ENCODE peak calls at places on chromosomes 3 and 15, in ten cellular contexts. U is tibial artery, B is type B pancreatic cell, G is psoas muscle, N is suprapubic skin, H is sigmoid colon, W is nephron progenitor cell, J is neural crest cell, C is choroid plexus epithelial cell, Y is fibroblast of pulmonary artery. T is an unnamed sample.

GRCh38 chr15:78368671-78369070 is 28.5 kb downstream of the CRABP1 start:
- DNase-seq in U (no peak), W (peak), H (no peak), C (peak), Y (no peak), J (no peak), B (no peak), N (no peak), G (no peak), T (no peak)

GRCh38 chr15:90165659-90166489 is 35.3 kb upstream of the SEMA4B start:
- DNase-seq in W (peak), J (no peak), Y (peak), N (no peak), C (peak), U (peak), G (peak), B (no peak), H (peak), T (no peak)

GRCh38 chr3:100254168-100254777 is 6.5 kb upstream of the TBC1D23 start:
- DNase-seq in J (peak), C (peak), H (peak), N (no peak), G (peak), W (peak), U (peak), B (no peak), Y (peak), T (no peak)

GRCh38 chr15:22979069-22979698 is 984 bp downstream of the CYFIP1 start:
- DNase-seq in J (peak), G (peak), B (peak), Y (peak), H (peak), C (peak), W (peak), U (peak), N (peak), T (no peak)

GRCh38 chr3:141457624-141458236 is 29.1 kb upstream of the RASA2 start:
- DNase-seq in N (no peak), W (no peak), C (no peak), Y (no peak), G (no peak), U (no peak), H (no peak), J (no peak), B (no peak), T (no peak)

GRCh38 chr3:194141415-194142155 is 5.6 kb downstream of the HES1 start:
- DNase-seq in N (peak), J (peak), B (peak), H (peak), G (peak), C (peak), W (peak), Y (peak), U (peak), T (peak)

GRCh38 chr15:94972314-94972713 is 741.0 kb downstream of the MCTP2 start:
- DNase-seq in Y (peak), J (no peak), H (no peak), U (no peak), B (no peak), C (peak), W (no peak), G (no peak), N (no peak), T (no peak)

GRCh38 chr15:25863067-25863967 is at the start of gene ATP10A:
- DNase-seq in J (peak), G (peak), W (peak), Y (peak), U (peak), H (peak), B (no peak), N (no peak), C (peak), T (no peak)

GRCh38 chr3:114508976-114509375 is 215.1 kb downstream of the TIGIT start:
- DNase-seq in U (no peak), B (no peak), H (no peak), Y (no peak), G (no peak), J (no peak), W (no peak), N (no peak), C (peak), T (no peak)

GRCh38 chr15:57861039-57861638 is 154.6 kb downstream of the POLR2M start:
- DNase-seq in N (no peak), H (no peak), W (peak), J (peak), G (no peak), Y (peak), C (peak), U (no peak), B (no peak), T (no peak)

GRCh38 chr3:157633241-157633640 is 130.0 kb upstream of the VEPH1 start:
- DNase-seq in G (no peak), C (no peak), N (no peak), J (no peak), U (no peak), W (no peak), H (no peak), Y (no peak), B (no peak), T (no peak)

GRCh38 chr3:150407818-150408231 is 273 bp upstream of the TSC22D2 start:
- DNase-seq in C (peak), G (peak), J (no peak), U (peak), W (no peak), N (no peak), Y (no peak), B (no peak), H (peak), T (no peak)

GRCh38 chr15:100928632-100929280 is 9.6 kb downstream of the LRRK1 start:
- DNase-seq in G (no peak), Y (no peak), B (no peak), J (no peak), C (no peak), H (no peak), U (no peak), N (no peak), W (no peak), T (peak)

GRCh38 chr15:39344662-39345141 is 236.2 kb upstream of the THBS1 start:
- DNase-seq in U (no peak), H (no peak), B (no peak), C (no peak), W (no peak), J (no peak), G (no peak), Y (peak), N (no peak), T (no peak)

GRCh38 chr15:88630141-88630721 is 8.6 kb upstream of the ISG20 start:
- DNase-seq in Y (no peak), B (no peak), G (no peak), U (peak), J (no peak), H (peak), C (no peak), W (no peak), N (no peak), T (no peak)

GRCh38 chr15:73876779-73877178 is 3.4 kb downstream of the TBC1D21 start:
- DNase-seq in U (no peak), G (no peak), H (no peak), W (no peak), C (no peak), J (no peak), N (no peak), Y (no peak), B (no peak), T (no peak)

GRCh38 chr3:8658326-8659212 is 14.0 kb upstream of the SSUH2 start:
- DNase-seq in B (no peak), W (no peak), U (peak), N (no peak), J (no peak), C (peak), H (no peak), Y (peak), G (peak), T (peak)

GRCh38 chr15:98421419-98422085 is 226.8 kb upstream of the IGF1R start:
- DNase-seq in H (peak), N (no peak), G (peak), J (peak), Y (peak), C (peak), W (peak), B (peak), U (peak), T (peak)

GRCh38 chr15:28084547-28084946 is 14.6 kb downstream of the OCA2 start:
- DNase-seq in C (peak), G (no peak), U (no peak), H (no peak), N (no peak), J (no peak), W (no peak), B (no peak), Y (no peak), T (no peak)

GRCh38 chr15:82812994-82813393 is 3.6 kb downstream of the WHAMM start:
- DNase-seq in W (no peak), J (no peak), Y (peak), C (no peak), G (no peak), H (no peak), N (no peak), U (no peak), B (no peak), T (no peak)

GRCh38 chr3:21920431-21920830 is 169.4 kb upstream of the ZNF385D start:
- DNase-seq in W (no peak), Y (peak), J (no peak), G (no peak), N (no peak), H (no peak), C (peak), B (no peak), U (no peak), T (no peak)

GRCh38 chr3:29178809-29179793 is 101.8 kb upstream of the RBMS3 start:
- DNase-seq in N (no peak), U (no peak), B (no peak), J (no peak), W (no peak), C (no peak), G (no peak), H (no peak), Y (no peak), T (no peak)

DNA sequence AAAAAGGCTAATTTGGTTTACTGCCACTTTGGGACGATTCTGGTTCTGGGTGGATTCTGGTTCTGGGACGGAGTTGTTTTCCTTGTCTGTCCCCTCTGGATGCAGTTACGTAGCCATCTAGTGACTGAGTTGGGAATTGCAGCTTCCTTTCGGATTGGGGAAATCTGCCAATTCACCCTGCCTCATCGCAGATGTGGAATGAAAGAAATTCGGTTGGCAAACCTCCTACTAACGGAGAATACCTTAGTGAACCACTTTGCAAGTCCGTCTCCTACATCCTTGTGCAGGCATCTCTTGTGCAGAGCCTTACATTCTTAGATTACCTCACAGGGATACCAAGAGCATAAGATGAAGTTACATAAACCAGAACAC is 31.5 kb upstream of the AP4E1 start:
- DNase-seq in B (peak), W (peak), C (peak), J (peak), U (peak), G (peak), Y (peak), H (peak), N (peak), T (peak)
- TF ChIP-seq CTCF in B (peak), W (peak), C (peak), J (peak), U (peak), G (peak), Y (no peak), H (peak), N (peak), T (peak)

DNA sequence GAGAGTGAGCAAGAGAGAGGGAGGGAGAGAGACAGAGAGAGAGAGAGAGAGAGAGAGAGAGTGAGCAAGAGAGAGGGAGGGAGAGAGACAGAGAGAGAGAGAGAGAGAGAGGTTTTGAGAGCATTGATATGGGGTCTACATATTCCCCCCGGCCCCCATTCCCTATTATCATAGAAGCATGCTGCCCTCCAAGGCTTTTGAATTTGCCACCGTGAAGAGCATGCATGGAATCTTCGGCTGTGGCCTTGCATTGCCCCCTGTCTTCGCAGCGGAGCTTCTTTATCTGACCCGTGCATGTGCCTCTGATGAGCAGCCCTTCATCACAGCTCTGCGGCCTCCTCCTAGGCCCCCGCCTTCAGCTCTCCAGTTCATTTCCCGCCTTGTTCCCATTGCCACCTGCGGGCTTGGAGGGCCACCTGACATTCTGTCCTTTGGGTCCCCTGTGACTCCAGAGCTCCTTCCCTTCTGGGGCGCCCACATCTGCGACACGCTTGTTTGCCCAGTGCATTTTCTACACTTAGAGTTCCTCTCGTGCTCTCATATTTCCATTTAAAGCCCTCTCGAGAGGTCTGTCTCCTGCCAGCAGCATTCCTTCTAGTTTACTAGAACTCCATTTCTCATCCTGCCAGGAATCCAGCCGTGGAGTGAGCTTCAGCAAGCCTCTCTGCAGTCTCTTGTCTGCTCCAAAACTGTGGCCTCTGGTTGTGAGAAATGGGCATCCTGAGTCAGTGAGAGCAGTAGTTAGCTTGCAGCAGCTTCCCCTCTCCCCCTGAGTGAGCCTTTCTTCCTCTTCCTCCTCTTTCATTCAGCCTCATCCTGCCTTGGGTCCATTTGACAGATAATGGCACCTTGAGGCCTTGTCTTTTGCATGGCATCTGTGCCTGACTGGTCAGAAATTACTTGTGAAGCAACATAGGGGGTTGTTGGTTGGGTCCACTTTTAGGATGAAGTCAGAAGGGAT is 25.3 kb downstream of the LPP start:
- DNase-seq in G (peak), B (no peak), Y (peak), U (peak), J (no peak), N (no peak), C (peak), W (peak), H (peak), T (no peak)
- TF ChIP-seq CTCF in G (peak), B (no peak), Y (no peak), U (peak), J (no peak), N (no peak), C (peak), W (no peak), H (no peak), T (no peak)

GRCh38 chr3:61629442-61629841 is 68.1 kb downstream of the PTPRG start:
- DNase-seq in N (no peak), C (no peak), G (no peak), Y (no peak), H (no peak), U (no peak), J (no peak), W (no peak), B (no peak), T (no peak)

GRCh38 chr3:61632568-61633175 is 71.3 kb downstream of the PTPRG start:
- DNase-seq in U (no peak), W (no peak), G (no peak), B (no peak), N (no peak), H (no peak), Y (peak), C (peak), J (no peak), T (no peak)

GRCh38 chr3:61634678-61635077 is 73.3 kb downstream of the PTPRG start:
- DNase-seq in J (no peak), N (no peak), B (no peak), G (no peak), U (no peak), W (no peak), Y (peak), H (no peak), C (no peak), T (no peak)

GRCh38 chr3:61628636-61629035 is 67.3 kb downstream of the PTPRG start:
- DNase-seq in H (no peak), J (no peak), W (no peak), B (no peak), G (no peak), U (no peak), N (no peak), C (no peak), Y (no peak), T (no peak)

GRCh38 chr3:61631108-61631769 is 69.9 kb downstream of the PTPRG start:
- DNase-seq in U (no peak), H (no peak), C (no peak), J (no peak), N (no peak), W (no peak), G (no peak), B (no peak), Y (no peak), T (no peak)
- TF ChIP-seq CTCF in U (no peak), H (no peak), C (no peak), J (no peak), N (no peak), W (peak), G (no peak), B (peak), Y (no peak), T (no peak)

DNA sequence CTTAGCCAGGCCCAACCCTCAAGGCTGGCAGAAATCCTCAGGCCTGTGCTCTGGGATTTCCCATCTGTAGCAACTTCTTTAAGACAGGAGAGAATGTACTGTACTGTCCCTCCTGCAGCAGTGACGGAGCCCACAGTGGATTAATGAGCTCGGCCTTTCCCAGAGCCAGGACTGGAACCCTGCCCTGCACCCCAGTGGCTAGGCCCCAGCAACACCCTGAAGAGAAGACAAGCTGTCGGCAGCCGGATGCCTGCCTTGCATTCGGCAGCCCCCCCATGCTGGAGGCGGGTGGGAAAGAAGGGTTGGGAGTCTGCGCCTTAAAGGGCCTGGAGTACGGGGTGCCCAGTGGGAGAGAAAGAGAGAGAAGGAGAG is 32.0 kb downstream of the KLHL25 start:
- DNase-seq in Y (no peak), U (no peak), C (no peak), B (no peak), N (no peak), G (no peak), J (no peak), W (no peak), H (no peak), T (no peak)
- TF ChIP-seq CTCF in Y (no peak), U (no peak), C (no peak), B (no peak), N (no peak), G (no peak), J (no peak), W (no peak), H (no peak), T (no peak)

GRCh38 chr3:10774129-10774670 is 41.8 kb upstream of the SLC6A11 start:
- DNase-seq in U (no peak), N (no peak), W (no peak), H (no peak), C (no peak), J (no peak), G (no peak), Y (no peak), B (peak), T (peak)

GRCh38 chr3:10770981-10771380 is 45.0 kb upstream of the SLC6A11 start:
- DNase-seq in H (no peak), W (no peak), J (no peak), N (no peak), G (no peak), B (peak), U (no peak), C (no peak), Y (no peak), T (peak)

GRCh38 chr3:10770547-10770946 is 45.5 kb upstream of the SLC6A11 start:
- DNase-seq in U (no peak), C (no peak), B (peak), J (no peak), Y (no peak), H (no peak), W (no peak), N (no peak), G (no peak), T (peak)

GRCh38 chr3:10771486-10772225 is 44.4 kb upstream of the SLC6A11 start:
- DNase-seq in U (no peak), N (no peak), C (no peak), G (no peak), H (no peak), Y (no peak), J (no peak), W (no peak), B (peak), T (peak)

DNA sequence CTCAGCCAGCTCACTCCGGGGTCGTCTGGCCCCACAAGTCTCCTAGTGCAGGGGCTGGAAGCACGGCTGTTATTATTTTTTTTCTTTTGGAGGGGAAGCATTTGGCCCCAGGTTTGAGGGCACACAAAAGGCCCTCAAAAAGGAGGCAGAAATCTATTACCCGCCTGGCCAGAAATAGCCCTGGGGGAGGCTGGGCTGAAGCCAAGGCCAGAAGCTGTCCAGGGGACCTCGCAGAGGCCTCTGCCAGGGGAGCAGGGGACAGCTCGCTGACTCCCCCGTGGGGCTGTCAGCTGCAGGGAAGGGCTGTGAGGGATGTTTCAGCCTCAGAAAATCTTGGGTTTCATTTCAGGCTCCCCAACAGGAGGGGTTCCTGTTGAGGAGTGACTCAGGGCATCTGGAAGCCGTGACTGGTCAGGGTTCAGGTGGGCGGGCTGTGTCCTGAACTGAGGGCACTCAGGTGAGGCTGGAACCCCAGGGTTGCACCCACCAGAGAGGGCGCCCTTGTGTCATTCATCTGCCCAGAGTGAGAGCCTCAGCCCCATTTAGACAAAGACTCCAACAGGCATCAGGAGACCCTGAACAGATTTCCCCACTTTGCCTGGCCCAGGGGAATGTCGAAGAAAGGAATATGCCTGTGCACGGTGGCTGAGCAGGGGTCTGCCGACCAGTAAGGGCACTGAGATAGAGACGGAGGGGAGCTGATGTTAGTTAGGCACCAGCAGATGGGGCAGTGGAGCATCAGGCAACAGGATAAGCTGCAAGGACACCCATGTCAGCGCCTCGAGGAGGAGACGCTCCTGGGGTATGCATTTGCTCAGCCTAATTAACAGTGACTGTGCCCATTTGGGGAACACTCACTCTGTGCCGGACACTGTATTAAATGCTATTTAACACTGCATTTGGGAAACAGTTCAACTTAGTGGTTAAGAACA is 43.5 kb upstream of the SLC6A11 start:
- DNase-seq in N (no peak), C (peak), H (no peak), U (no peak), J (no peak), G (no peak), W (peak), B (peak), Y (peak), T (peak)
- TF ChIP-seq CTCF in N (no peak), C (peak), H (no peak), U (no peak), J (peak), G (no peak), W (peak), B (peak), Y (peak), T (peak)

DNA sequence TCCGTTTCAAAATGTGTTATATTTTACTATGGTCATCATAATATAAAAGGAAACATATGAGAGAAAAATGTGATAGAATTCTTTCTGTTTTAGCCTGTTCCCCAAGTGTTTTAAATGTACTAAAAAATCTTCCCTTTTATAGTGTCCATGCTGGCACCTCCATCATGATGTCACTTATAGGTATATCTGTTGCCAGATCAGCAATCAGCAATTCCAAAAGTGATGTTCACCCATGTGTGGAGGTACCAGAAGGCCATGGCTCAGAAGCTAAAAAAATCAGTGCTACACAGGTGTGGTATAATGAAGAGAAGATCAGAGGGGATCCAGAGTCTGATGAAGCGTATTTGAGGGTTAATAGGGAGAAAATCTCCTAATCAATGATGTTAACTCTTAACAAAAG is 1.1 kb upstream of the GPR15 start:
- DNase-seq in J (no peak), W (no peak), Y (no peak), C (no peak), U (no peak), N (no peak), G (no peak), B (no peak), H (no peak), T (no peak)
- TF ChIP-seq CTCF in J (no peak), W (no peak), Y (no peak), C (no peak), U (no peak), N (no peak), G (no peak), B (no peak), H (no peak), T (no peak)

T was measured in osteocyte.